ENCODE peak calls at places on chromosomes 11 and 22, in eight cellular contexts. P is ACHN, W is esophagus squamous epithelium, K is A549, U is T1000, O is SJSA1, D is AG09319, L is Ammon's horn. M is an unnamed sample.

GRCh38 chr22:17943533-17944204 is 80.7 kb downstream of the MICAL3 start:
- DNase-seq in L (peak; percentile 47), D (no peak), P (no peak), W (no peak), K (no peak), O (no peak), U (no peak), M (no peak)

GRCh38 chr11:9609002-9609759 is 35.7 kb downstream of the WEE1 start:
- DNase-seq in D (no peak), O (no peak), P (no peak), L (no peak), K (no peak), W (no peak), U (no peak), M (no peak)

GRCh38 chr11:10350341-10350740 is 45.5 kb downstream of the ADM start:
- DNase-seq in D (no peak), P (peak; percentile 46), O (peak; percentile 76), K (no peak), L (no peak), U (peak; percentile 44), W (no peak), M (no peak)

GRCh38 chr11:95684701-95685100 is 104.9 kb downstream of the FAM76B start:
- DNase-seq in K (no peak), L (peak; percentile 26), W (no peak), U (no peak), D (no peak), O (no peak), P (no peak), M (no peak)

GRCh38 chr11:75347781-75348613 is 3.5 kb downstream of the ARRB1 start:
- DNase-seq in K (no peak), P (no peak), L (no peak), W (no peak), O (no peak), D (peak; percentile 90), U (no peak), M (no peak)

GRCh38 chr11:43920598-43921419 is 21.6 kb upstream of the C11orf96 start:
- DNase-seq in D (peak; percentile 90), W (no peak), L (no peak), U (peak; percentile 85), K (peak; percentile 95), P (peak; percentile 91), O (peak; percentile 94), M (no peak)

GRCh38 chr11:16774920-16775603 is 36.6 kb downstream of the C11orf58 start:
- DNase-seq in P (no peak), L (no peak), O (no peak), D (no peak), U (no peak), K (no peak), W (no peak), M (no peak)

GRCh38 chr11:130269544-130269943 is 45.2 kb downstream of the ZBTB44 start:
- DNase-seq in O (no peak), K (no peak), W (no peak), P (no peak), U (no peak), L (no peak), D (no peak), M (no peak)

GRCh38 chr11:2538951-2539735 is 94.3 kb downstream of the KCNQ1 start:
- DNase-seq in L (no peak), O (no peak), D (no peak), K (no peak), P (no peak), W (no peak), U (no peak), M (no peak)

GRCh38 chr11:23405350-23405937 is 545.2 kb upstream of the CCDC179 start:
- DNase-seq in L (no peak), U (no peak), W (no peak), P (no peak), O (no peak), D (no peak), K (no peak), M (no peak)

GRCh38 chr22:45460288-45461109 is 42.2 kb upstream of the FBLN1 start:
- DNase-seq in U (no peak), O (no peak), D (peak; percentile 83), L (no peak), W (no peak), K (no peak), P (no peak), M (no peak)

GRCh38 chr11:96309001-96309642 is 33.9 kb downstream of the MAML2 start:
- DNase-seq in P (no peak), D (no peak), O (peak; percentile 43), U (no peak), K (no peak), L (no peak), W (no peak), M (no peak)

GRCh38 chr11:18632841-18633240 is 1.3 kb downstream of the SPTY2D1 start:
- DNase-seq in P (no peak), W (no peak), K (no peak), U (no peak), L (no peak), D (no peak), O (no peak), M (no peak)

GRCh38 chr11:79018371-79018849 is 422.4 kb downstream of the TENM4 start:
- DNase-seq in L (no peak), P (no peak), O (peak; percentile 2), D (peak; percentile 80), U (no peak), K (no peak), W (no peak), M (no peak)

GRCh38 chr11:103202048-103202651 is 92.9 kb downstream of the DYNC2H1 start:
- DNase-seq in W (no peak), K (peak; percentile 7), D (peak; percentile 14), U (no peak), L (peak; percentile 31), O (peak; percentile 5), P (peak; percentile 50), M (no peak)

GRCh38 chr22:42857845-42858481 is 890 bp upstream of the ARFGAP3 start:
- DNase-seq in U (no peak), D (no peak), K (no peak), O (no peak), W (no peak), P (no peak), L (no peak), M (no peak)

GRCh38 chr11:32374261-32374711 is 61.1 kb downstream of the WT1 start:
- DNase-seq in U (no peak), P (peak; percentile 4), W (no peak), L (no peak), O (no peak), K (peak; percentile 41), D (peak; percentile 7), M (no peak)

GRCh38 chr22:37655252-37655563 is 3.3 kb upstream of the PDXP start:
- DNase-seq in L (no peak), K (no peak), D (no peak), W (no peak), O (no peak), U (no peak), P (no peak), M (no peak)